ENCODE peak calls at places on chromosomes 1 and 21, in six cellular contexts. H is activated CD8-positive, alpha-beta memory T cell treated with anti-CD3 and anti-CD28 coated beads, Interleukin-2, amount 10 ng/mL, durations not matched to agents 7 days and 5 days; N is CD8-positive, alpha-beta T cell; B is stimulated activated CD8-positive, alpha-beta memory T cell treated with anti-CD3 and anti-CD28 coated beads, Interleukin-4, amount 100 ng/mL, for 4 hours; U is neuronal stem cell; R is activated naive CD8-positive, alpha-beta T cell treated with anti-CD3 and anti-CD28 coated beads for 36 hours. P is an unnamed sample.

GRCh38 chr1:53669511-53670191 is 69.3 kb downstream of the GLIS1 start:
- DNase-seq in R (no peak), U (no peak), B (no peak), N (no peak), H (no peak), P (no peak)

GRCh38 chr1:59186656-59187055 is 110.2 kb upstream of the FGGY start:
- DNase-seq in N (no peak), U (no peak), R (no peak), H (no peak), B (no peak), P (peak)

GRCh38 chr21:37182222-37182621 is 84.9 kb downstream of the VPS26C start:
- DNase-seq in H (no peak), B (no peak), U (no peak), R (no peak), N (no peak), P (no peak)

GRCh38 chr1:201405484-201405831 is 6.3 kb upstream of the LAD1 start:
- DNase-seq in R (no peak), N (no peak), U (no peak), H (no peak), B (no peak), P (peak)

GRCh38 chr1:204360314-204360713 is 585 bp upstream of the PLEKHA6 start:
- DNase-seq in R (no peak), H (no peak), U (no peak), B (no peak), N (no peak), P (no peak)

GRCh38 chr1:58784758-58785423 is 1.0 kb upstream of the JUN start:
- DNase-seq in N (peak), U (no peak), R (peak), B (peak), H (peak), P (peak)

GRCh38 chr1:45804671-45804973 is 1.2 kb downstream of the MAST2 start:
- DNase-seq in R (no peak), B (no peak), H (no peak), N (no peak), U (no peak), P (no peak)

GRCh38 chr21:14916676-14917141 is 148.1 kb downstream of the NRIP1 start:
- DNase-seq in R (no peak), H (no peak), B (no peak), U (no peak), N (no peak), P (no peak)

GRCh38 chr1:111302374-111302773 is 11.7 kb downstream of the CHIA start:
- DNase-seq in H (no peak), B (no peak), U (no peak), N (no peak), R (no peak), P (no peak)

GRCh38 chr1:203200059-203200553 is 13.6 kb upstream of the CHI3L1 start:
- DNase-seq in H (no peak), B (no peak), R (no peak), U (no peak), N (no peak), P (peak)

GRCh38 chr1:64173300-64173940 is 30.0 kb upstream of the UBE2U start:
- DNase-seq in H (no peak), U (no peak), B (no peak), R (no peak), N (no peak), P (peak)

GRCh38 chr1:9850442-9851162 is 26.8 kb upstream of the CLSTN1 start:
- DNase-seq in N (no peak), B (no peak), H (peak), R (no peak), U (no peak), P (no peak)

GRCh38 chr1:97905141-97905540 is 15.7 kb downstream of the DPYD start:
- DNase-seq in N (no peak), U (no peak), B (no peak), H (no peak), R (no peak), P (no peak)

GRCh38 chr1:61254629-61255323 is 172.4 kb downstream of the NFIA start:
- DNase-seq in U (no peak), R (no peak), H (peak), B (no peak), N (no peak), P (peak)

GRCh38 chr1:183732251-183732650 is 72.7 kb upstream of the RGL1 start:
- DNase-seq in B (no peak), R (no peak), H (no peak), U (no peak), N (no peak), P (no peak)

GRCh38 chr21:27225142-27225541 is 258.3 kb upstream of the ADAMTS5 start:
- DNase-seq in R (no peak), U (no peak), H (no peak), B (no peak), N (no peak), P (no peak)

GRCh38 chr1:227886993-227887696 is 60.6 kb downstream of the WNT9A start:
- DNase-seq in U (peak), H (peak), R (peak), N (peak), B (no peak), P (no peak)

GRCh38 chr1:222167111-222167510 is 380.8 kb downstream of the HHIPL2 start:
- DNase-seq in B (no peak), H (no peak), U (peak), N (no peak), R (peak), P (peak)